ENCODE peak calls at places on chromosomes 2 and 18, in eight cellular contexts. R, V, Q, N, Z, O, M and K are unnamed samples.
A peak's percentile ranks its signal among the peaks of the same experiment; 100 is the strongest.

GRCh38 chr18:54888933-54889332 is 60.7 kb downstream of the RAB27B start:
- DNase-seq in N (no peak), Q (no peak), M (no peak), Z (no peak), V (no peak), O (no peak), R (no peak), K (no peak)

GRCh38 chr2:162118166-162119031 is 33.6 kb downstream of the GCG start:
- DNase-seq in N (peak; percentile 86), O (no peak), R (no peak), Z (no peak), Q (no peak), V (no peak), M (no peak), K (no peak)

GRCh38 chr2:201913197-201913596 is 106.9 kb downstream of the CDK15 start:
- DNase-seq in Z (no peak), M (no peak), N (no peak), O (no peak), R (no peak), V (no peak), Q (no peak), K (no peak)

GRCh38 chr2:239167011-239167673 is 233.7 kb downstream of the HDAC4 start:
- DNase-seq in R (no peak), V (no peak), N (no peak), Z (no peak), Q (no peak), O (no peak), M (no peak), K (no peak)

GRCh38 chr2:218785103-218785502 is 3.2 kb downstream of the CYP27A1 start:
- DNase-seq in N (no peak), M (no peak), O (no peak), Z (no peak), Q (no peak), R (no peak), V (no peak), K (no peak)

GRCh38 chr2:180006781-180007579 is at the start of gene CWC22:
- DNase-seq in M (peak; percentile 79), N (peak; percentile 69), R (peak; percentile 72), V (peak; percentile 86), Q (peak; percentile 85), Z (peak; percentile 92), O (peak; percentile 77), K (peak; percentile 82)

GRCh38 chr2:229330952-229331351 is 59.9 kb upstream of the PID1 start:
- DNase-seq in R (no peak), O (no peak), N (no peak), M (no peak), V (no peak), Q (no peak), Z (peak; percentile 29), K (no peak)

GRCh38 chr18:36633961-36634412 is 194.8 kb downstream of the TPGS2 start:
- DNase-seq in V (no peak), Z (no peak), Q (no peak), O (no peak), N (no peak), R (no peak), M (no peak), K (no peak)

GRCh38 chr2:142756430-142756829 is 121.0 kb upstream of the KYNU start:
- DNase-seq in Q (no peak), Z (no peak), V (no peak), N (peak; percentile 33), O (no peak), R (no peak), M (no peak), K (no peak)

GRCh38 chr2:100842241-100842922 is 22.4 kb downstream of the NPAS2 start:
- DNase-seq in Q (no peak), R (no peak), Z (no peak), M (no peak), V (no peak), O (no peak), N (no peak), K (no peak)